ENCODE peak calls at places on chromosomes 1 and 21, in six cellular contexts. One of them, this sample, is unnamed.

GRCh38 chr21:45380566-45380965 is 24.4 kb upstream of the COL18A1 start:
- DNase-seq in stimulated activated CD4-positive, alpha-beta T cell treated with anti-CD3 and anti-CD28 coated beads, Interleukin-15, amount 100 ng/mL, for 1 hour: no peak
- DNase-seq in GM03348: no peak
- DNase-seq in stromal cell of bone marrow: no peak
- DNase-seq in OCI-M1: no peak
- DNase-seq in stomach: no peak
- DNase-seq in this sample: no peak

GRCh38 chr1:112402682-112403643 is 6.9 kb downstream of the CTTNBP2NL start:
- DNase-seq in stromal cell of bone marrow: no peak
- DNase-seq in OCI-M1: no peak
- DNase-seq in stomach: no peak
- DNase-seq in stimulated activated CD4-positive, alpha-beta T cell treated with anti-CD3 and anti-CD28 coated beads, Interleukin-15, amount 100 ng/mL, for 1 hour: no peak
- DNase-seq in GM03348: no peak
- DNase-seq in this sample: peak

GRCh38 chr1:192439373-192440025 is 122.7 kb downstream of the RGS21 start:
- DNase-seq in stomach: no peak
- DNase-seq in GM03348: no peak
- DNase-seq in stromal cell of bone marrow: peak
- DNase-seq in OCI-M1: no peak
- DNase-seq in stimulated activated CD4-positive, alpha-beta T cell treated with anti-CD3 and anti-CD28 coated beads, Interleukin-15, amount 100 ng/mL, for 1 hour: no peak
- DNase-seq in this sample: peak

GRCh38 chr1:36729716-36730510 is 247.2 kb upstream of the CSF3R start:
- DNase-seq in stomach: no peak
- DNase-seq in OCI-M1: no peak
- DNase-seq in GM03348: no peak
- DNase-seq in stromal cell of bone marrow: no peak
- DNase-seq in stimulated activated CD4-positive, alpha-beta T cell treated with anti-CD3 and anti-CD28 coated beads, Interleukin-15, amount 100 ng/mL, for 1 hour: no peak
- DNase-seq in this sample: no peak

GRCh38 chr21:38989097-38989744 is 183.5 kb downstream of the ETS2 start:
- DNase-seq in stimulated activated CD4-positive, alpha-beta T cell treated with anti-CD3 and anti-CD28 coated beads, Interleukin-15, amount 100 ng/mL, for 1 hour: no peak
- DNase-seq in GM03348: no peak
- DNase-seq in OCI-M1: no peak
- DNase-seq in stomach: no peak
- DNase-seq in stromal cell of bone marrow: no peak
- DNase-seq in this sample: no peak

GRCh38 chr21:42532466-42533181 is 19.0 kb downstream of the SLC37A1 start:
- DNase-seq in stomach: peak
- DNase-seq in stromal cell of bone marrow: no peak
- DNase-seq in OCI-M1: no peak
- DNase-seq in GM03348: no peak
- DNase-seq in stimulated activated CD4-positive, alpha-beta T cell treated with anti-CD3 and anti-CD28 coated beads, Interleukin-15, amount 100 ng/mL, for 1 hour: no peak
- DNase-seq in this sample: peak

GRCh38 chr1:200488375-200489165 is 78.7 kb upstream of the ZNF281 start:
- DNase-seq in stimulated activated CD4-positive, alpha-beta T cell treated with anti-CD3 and anti-CD28 coated beads, Interleukin-15, amount 100 ng/mL, for 1 hour: no peak
- DNase-seq in stomach: peak
- DNase-seq in OCI-M1: peak
- DNase-seq in stromal cell of bone marrow: peak
- DNase-seq in GM03348: peak
- DNase-seq in this sample: peak

GRCh38 chr1:31677401-31677800 is 26.4 kb downstream of the COL16A1 start:
- DNase-seq in OCI-M1: no peak
- DNase-seq in stimulated activated CD4-positive, alpha-beta T cell treated with anti-CD3 and anti-CD28 coated beads, Interleukin-15, amount 100 ng/mL, for 1 hour: no peak
- DNase-seq in GM03348: no peak
- DNase-seq in stromal cell of bone marrow: no peak
- DNase-seq in stomach: no peak
- DNase-seq in this sample: no peak

GRCh38 chr1:90027281-90027680 is 32.4 kb downstream of the ZNF326 start:
- DNase-seq in OCI-M1: no peak
- DNase-seq in stromal cell of bone marrow: no peak
- DNase-seq in stimulated activated CD4-positive, alpha-beta T cell treated with anti-CD3 and anti-CD28 coated beads, Interleukin-15, amount 100 ng/mL, for 1 hour: no peak
- DNase-seq in GM03348: no peak
- DNase-seq in stomach: no peak
- DNase-seq in this sample: no peak

GRCh38 chr1:229209816-229210215 is 61.1 kb upstream of the RAB4A start:
- DNase-seq in stimulated activated CD4-positive, alpha-beta T cell treated with anti-CD3 and anti-CD28 coated beads, Interleukin-15, amount 100 ng/mL, for 1 hour: no peak
- DNase-seq in stromal cell of bone marrow: no peak
- DNase-seq in stomach: no peak
- DNase-seq in OCI-M1: no peak
- DNase-seq in GM03348: no peak
- DNase-seq in this sample: peak

GRCh38 chr1:164380893-164381292 is 178.1 kb upstream of the PBX1 start:
- DNase-seq in GM03348: peak
- DNase-seq in OCI-M1: no peak
- DNase-seq in stimulated activated CD4-positive, alpha-beta T cell treated with anti-CD3 and anti-CD28 coated beads, Interleukin-15, amount 100 ng/mL, for 1 hour: no peak
- DNase-seq in stomach: no peak
- DNase-seq in stromal cell of bone marrow: peak
- DNase-seq in this sample: peak

GRCh38 chr21:36429672-36430546 is 44.7 kb downstream of the CHAF1B start:
- DNase-seq in stromal cell of bone marrow: peak
- DNase-seq in GM03348: peak
- DNase-seq in OCI-M1: peak
- DNase-seq in stomach: peak
- DNase-seq in stimulated activated CD4-positive, alpha-beta T cell treated with anti-CD3 and anti-CD28 coated beads, Interleukin-15, amount 100 ng/mL, for 1 hour: peak
- DNase-seq in this sample: peak

GRCh38 chr1:168069384-168069783 is 67.3 kb downstream of the GPR161 start:
- DNase-seq in GM03348: no peak
- DNase-seq in OCI-M1: no peak
- DNase-seq in stimulated activated CD4-positive, alpha-beta T cell treated with anti-CD3 and anti-CD28 coated beads, Interleukin-15, amount 100 ng/mL, for 1 hour: no peak
- DNase-seq in stomach: no peak
- DNase-seq in stromal cell of bone marrow: no peak
- DNase-seq in this sample: no peak

GRCh38 chr1:58901008-58901407 is 117.2 kb upstream of the JUN start:
- DNase-seq in OCI-M1: no peak
- DNase-seq in stimulated activated CD4-positive, alpha-beta T cell treated with anti-CD3 and anti-CD28 coated beads, Interleukin-15, amount 100 ng/mL, for 1 hour: no peak
- DNase-seq in GM03348: no peak
- DNase-seq in stromal cell of bone marrow: no peak
- DNase-seq in stomach: no peak
- DNase-seq in this sample: no peak

GRCh38 chr1:44243782-44244495 is 30.7 kb downstream of the DMAP1 start:
- DNase-seq in stromal cell of bone marrow: no peak
- DNase-seq in stimulated activated CD4-positive, alpha-beta T cell treated with anti-CD3 and anti-CD28 coated beads, Interleukin-15, amount 100 ng/mL, for 1 hour: no peak
- DNase-seq in OCI-M1: no peak
- DNase-seq in stomach: no peak
- DNase-seq in GM03348: no peak
- DNase-seq in this sample: no peak

GRCh38 chr1:2108213-2108876 is 58.1 kb downstream of the PRKCZ start:
- DNase-seq in stromal cell of bone marrow: no peak
- DNase-seq in stomach: no peak
- DNase-seq in GM03348: peak
- DNase-seq in OCI-M1: no peak
- DNase-seq in stimulated activated CD4-positive, alpha-beta T cell treated with anti-CD3 and anti-CD28 coated beads, Interleukin-15, amount 100 ng/mL, for 1 hour: no peak
- DNase-seq in this sample: peak

GRCh38 chr1:38026592-38027200 is 14.2 kb downstream of the UTP11 start:
- DNase-seq in OCI-M1: peak
- DNase-seq in stimulated activated CD4-positive, alpha-beta T cell treated with anti-CD3 and anti-CD28 coated beads, Interleukin-15, amount 100 ng/mL, for 1 hour: no peak
- DNase-seq in stomach: peak
- DNase-seq in GM03348: peak
- DNase-seq in stromal cell of bone marrow: no peak
- DNase-seq in this sample: peak

GRCh38 chr21:42980959-42981523 is 6.7 kb downstream of the PKNOX1 start:
- DNase-seq in stromal cell of bone marrow: no peak
- DNase-seq in stomach: no peak
- DNase-seq in OCI-M1: peak
- DNase-seq in stimulated activated CD4-positive, alpha-beta T cell treated with anti-CD3 and anti-CD28 coated beads, Interleukin-15, amount 100 ng/mL, for 1 hour: no peak
- DNase-seq in GM03348: no peak
- DNase-seq in this sample: peak

GRCh38 chr1:31663622-31664452 is 19.2 kb upstream of the PEF1 start:
- DNase-seq in OCI-M1: peak
- DNase-seq in stomach: peak
- DNase-seq in stimulated activated CD4-positive, alpha-beta T cell treated with anti-CD3 and anti-CD28 coated beads, Interleukin-15, amount 100 ng/mL, for 1 hour: peak
- DNase-seq in stromal cell of bone marrow: no peak
- DNase-seq in GM03348: peak
- DNase-seq in this sample: peak

GRCh38 chr1:208007938-208008342 is 97.0 kb upstream of the CD34 start:
- DNase-seq in stromal cell of bone marrow: peak
- DNase-seq in stimulated activated CD4-positive, alpha-beta T cell treated with anti-CD3 and anti-CD28 coated beads, Interleukin-15, amount 100 ng/mL, for 1 hour: no peak
- DNase-seq in OCI-M1: no peak
- DNase-seq in GM03348: peak
- DNase-seq in stomach: no peak
- DNase-seq in this sample: peak

GRCh38 chr1:205934788-205935187 is 8.5 kb downstream of the SLC26A9 start:
- DNase-seq in GM03348: no peak
- DNase-seq in stimulated activated CD4-positive, alpha-beta T cell treated with anti-CD3 and anti-CD28 coated beads, Interleukin-15, amount 100 ng/mL, for 1 hour: no peak
- DNase-seq in stromal cell of bone marrow: no peak
- DNase-seq in OCI-M1: no peak
- DNase-seq in stomach: peak
- DNase-seq in this sample: no peak

GRCh38 chr1:93585059-93585966 is 96.3 kb downstream of the BCAR3 start:
- DNase-seq in stomach: peak
- DNase-seq in stromal cell of bone marrow: no peak
- DNase-seq in GM03348: no peak
- DNase-seq in stimulated activated CD4-positive, alpha-beta T cell treated with anti-CD3 and anti-CD28 coated beads, Interleukin-15, amount 100 ng/mL, for 1 hour: no peak
- DNase-seq in OCI-M1: no peak
- DNase-seq in this sample: peak

GRCh38 chr1:8152731-8153702 is 126.9 kb upstream of the ERRFI1 start:
- DNase-seq in stomach: no peak
- DNase-seq in OCI-M1: no peak
- DNase-seq in stimulated activated CD4-positive, alpha-beta T cell treated with anti-CD3 and anti-CD28 coated beads, Interleukin-15, amount 100 ng/mL, for 1 hour: no peak
- DNase-seq in GM03348: no peak
- DNase-seq in stromal cell of bone marrow: no peak
- DNase-seq in this sample: no peak

GRCh38 chr1:155085504-155086181 is 7.0 kb downstream of the EFNA3 start:
- DNase-seq in OCI-M1: peak
- DNase-seq in GM03348: peak
- DNase-seq in stomach: peak
- DNase-seq in stromal cell of bone marrow: no peak
- DNase-seq in stimulated activated CD4-positive, alpha-beta T cell treated with anti-CD3 and anti-CD28 coated beads, Interleukin-15, amount 100 ng/mL, for 1 hour: no peak
- DNase-seq in this sample: no peak

GRCh38 chr1:102840741-102841140 is 267.6 kb downstream of the COL11A1 start:
- DNase-seq in stomach: no peak
- DNase-seq in stimulated activated CD4-positive, alpha-beta T cell treated with anti-CD3 and anti-CD28 coated beads, Interleukin-15, amount 100 ng/mL, for 1 hour: no peak
- DNase-seq in GM03348: no peak
- DNase-seq in stromal cell of bone marrow: no peak
- DNase-seq in OCI-M1: no peak
- DNase-seq in this sample: no peak

GRCh38 chr1:201171063-201172036 is 17.1 kb upstream of the TMEM9 start:
- DNase-seq in stomach: peak
- DNase-seq in GM03348: peak
- DNase-seq in stromal cell of bone marrow: peak
- DNase-seq in stimulated activated CD4-positive, alpha-beta T cell treated with anti-CD3 and anti-CD28 coated beads, Interleukin-15, amount 100 ng/mL, for 1 hour: peak
- DNase-seq in OCI-M1: peak
- DNase-seq in this sample: peak

GRCh38 chr1:113021430-113022085 is 51.4 kb upstream of the LRIG2 start:
- DNase-seq in GM03348: peak
- DNase-seq in OCI-M1: no peak
- DNase-seq in stimulated activated CD4-positive, alpha-beta T cell treated with anti-CD3 and anti-CD28 coated beads, Interleukin-15, amount 100 ng/mL, for 1 hour: no peak
- DNase-seq in stomach: no peak
- DNase-seq in stromal cell of bone marrow: peak
- DNase-seq in this sample: peak

GRCh38 chr1:117826551-117827078 is 102.8 kb downstream of the GDAP2 start:
- DNase-seq in stimulated activated CD4-positive, alpha-beta T cell treated with anti-CD3 and anti-CD28 coated beads, Interleukin-15, amount 100 ng/mL, for 1 hour: no peak
- DNase-seq in stromal cell of bone marrow: peak
- DNase-seq in GM03348: peak
- DNase-seq in OCI-M1: peak
- DNase-seq in stomach: no peak
- DNase-seq in this sample: peak

GRCh38 chr1:237736372-237737029 is 154.2 kb downstream of the ZP4 start:
- DNase-seq in stromal cell of bone marrow: no peak
- DNase-seq in GM03348: no peak
- DNase-seq in OCI-M1: peak
- DNase-seq in stomach: no peak
- DNase-seq in stimulated activated CD4-positive, alpha-beta T cell treated with anti-CD3 and anti-CD28 coated beads, Interleukin-15, amount 100 ng/mL, for 1 hour: no peak
- DNase-seq in this sample: no peak

GRCh38 chr1:94326329-94326728 is 88.9 kb upstream of the ARHGAP29 start:
- DNase-seq in stomach: no peak
- DNase-seq in stimulated activated CD4-positive, alpha-beta T cell treated with anti-CD3 and anti-CD28 coated beads, Interleukin-15, amount 100 ng/mL, for 1 hour: no peak
- DNase-seq in stromal cell of bone marrow: no peak
- DNase-seq in OCI-M1: no peak
- DNase-seq in GM03348: no peak
- DNase-seq in this sample: no peak

GRCh38 chr1:41366428-41367101 is 5.3 kb downstream of the FOXO6 start:
- DNase-seq in stromal cell of bone marrow: no peak
- DNase-seq in stimulated activated CD4-positive, alpha-beta T cell treated with anti-CD3 and anti-CD28 coated beads, Interleukin-15, amount 100 ng/mL, for 1 hour: no peak
- DNase-seq in GM03348: peak
- DNase-seq in stomach: peak
- DNase-seq in OCI-M1: no peak
- DNase-seq in this sample: no peak

GRCh38 chr21:41369105-41369914 is 7.5 kb downstream of the MX2 start:
- DNase-seq in OCI-M1: peak
- DNase-seq in stomach: no peak
- DNase-seq in GM03348: no peak
- DNase-seq in stromal cell of bone marrow: no peak
- DNase-seq in stimulated activated CD4-positive, alpha-beta T cell treated with anti-CD3 and anti-CD28 coated beads, Interleukin-15, amount 100 ng/mL, for 1 hour: peak
- DNase-seq in this sample: peak

This sample was measured in AG10803.